ENCODE peak calls at places on chromosomes 11 and 22, in eight cellular contexts. L is progenitor cell of endocrine pancreas, Q is AG10803, E is lower leg skin, R is Peyer's patch, O is gastrocnemius medialis, W is fibroblast of villous mesenchyme, C is neuronal stem cell. M is an unnamed sample.

GRCh38 chr11:113974741-113975470 is at the start of gene HTR3A:
- DNase-seq in O (peak), R (no peak), E (no peak), C (peak), Q (no peak), L (peak), W (peak), M (peak)

GRCh38 chr11:35873721-35874120 is 70.1 kb upstream of the LDLRAD3 start:
- DNase-seq in Q (no peak), O (no peak), L (no peak), W (no peak), C (no peak), R (no peak), E (no peak), M (no peak)

GRCh38 chr22:38271927-38272372 is 860 bp downstream of the TMEM184B start:
- DNase-seq in C (no peak), L (no peak), O (no peak), E (no peak), Q (no peak), W (no peak), R (peak), M (no peak)

GRCh38 chr11:64880240-64881001 is 2.0 kb upstream of the EHD1 start:
- DNase-seq in Q (no peak), E (peak), W (no peak), C (no peak), O (no peak), R (no peak), L (no peak), M (no peak)

GRCh38 chr11:22466351-22466750 is 128.2 kb downstream of the SLC17A6 start:
- DNase-seq in Q (no peak), C (no peak), R (no peak), O (no peak), E (no peak), W (no peak), L (no peak), M (no peak)

GRCh38 chr11:1260023-1260501 is 37.2 kb downstream of the MUC5B start:
- DNase-seq in C (no peak), E (no peak), R (no peak), L (no peak), Q (no peak), O (no peak), W (peak), M (no peak)

GRCh38 chr22:45994516-45995404 is 17.8 kb upstream of the WNT7B start:
- DNase-seq in W (peak), R (peak), L (peak), O (peak), C (peak), Q (peak), E (peak), M (peak)

GRCh38 chr11:126948563-126948962 is 52.0 kb downstream of the KIRREL3 start:
- DNase-seq in C (no peak), O (no peak), L (no peak), E (no peak), W (no peak), Q (no peak), R (no peak), M (no peak)

GRCh38 chr22:30325065-30325720 is 1.5 kb downstream of the TBC1D10A start:
- DNase-seq in E (peak), L (no peak), R (no peak), W (peak), Q (peak), O (no peak), C (no peak), M (peak)

GRCh38 chr11:5631969-5632635 is 7.3 kb downstream of the TRIM34 start:
- DNase-seq in E (no peak), O (no peak), L (no peak), C (no peak), W (no peak), R (no peak), Q (no peak), M (no peak)

GRCh38 chr11:95150977-95151684 is 61.5 kb downstream of the ENDOD1 start:
- DNase-seq in L (peak), W (peak), R (peak), Q (peak), C (peak), O (peak), E (peak), M (peak)

GRCh38 chr22:44862981-44863860 is 110.8 kb downstream of the ARHGAP8 start:
- DNase-seq in E (no peak), O (no peak), R (no peak), C (no peak), Q (no peak), L (no peak), W (no peak), M (no peak)

GRCh38 chr22:27980424-27981148 is 61.5 kb upstream of the PITPNB start:
- DNase-seq in O (no peak), L (no peak), Q (no peak), C (no peak), E (peak), W (no peak), R (peak), M (no peak)

GRCh38 chr22:17761145-17761488 is 13.2 kb downstream of the BID start:
- DNase-seq in R (no peak), C (no peak), L (no peak), Q (no peak), E (no peak), O (no peak), W (no peak), M (no peak)

GRCh38 chr11:112962854-112963367 is 1.7 kb downstream of the NCAM1 start:
- DNase-seq in E (no peak), Q (peak), R (no peak), O (peak), L (peak), W (no peak), C (peak), M (no peak)

GRCh38 chr11:60711316-60711715 is 11.9 kb downstream of the MS4A8 start:
- DNase-seq in E (peak), R (no peak), Q (no peak), W (no peak), C (no peak), L (no peak), O (no peak), M (no peak)

M was measured in fibroblast of the aortic adventitia.